ENCODE peak calls at places on chromosome 5, in five cellular contexts. L is NCI-H69, C is germinal center, R is globus pallidus, X is anterior cingulate cortex. P is an unnamed sample.

GRCh38 chr5:76372320-76373054 is 30.6 kb upstream of the IQGAP2 start:
- DNase-seq in C (no peak), X (no peak), R (no peak), L (no peak), P (no peak)

GRCh38 chr5:150625164-150625535 is 15.3 kb upstream of the SYNPO start:
- DNase-seq in X (no peak), C (no peak), L (no peak), R (no peak), P (no peak)

GRCh38 chr5:91186101-91186500 is 197.0 kb downstream of the ARRDC3 start:
- DNase-seq in R (no peak), C (no peak), L (no peak), X (no peak), P (no peak)

GRCh38 chr5:144191998-144192397 is 21.3 kb downstream of the KCTD16 start:
- DNase-seq in L (peak; percentile 73), X (no peak), R (peak; percentile 39), C (peak; percentile 69), P (no peak)

GRCh38 chr5:178547052-178547666 is 43.0 kb downstream of the COL23A1 start:
- DNase-seq in C (no peak), X (no peak), R (no peak), L (no peak), P (no peak)

GRCh38 chr5:157484768-157485167 is 24.8 kb downstream of the NIPAL4 start:
- DNase-seq in X (no peak), R (no peak), C (no peak), L (no peak), P (no peak)

GRCh38 chr5:159768243-159768642 is 148.0 kb upstream of the ADRA1B start:
- DNase-seq in L (no peak), C (no peak), R (no peak), X (no peak), P (no peak)

GRCh38 chr5:176985516-176985915 is 21.1 kb downstream of the UIMC1 start:
- DNase-seq in L (no peak), R (no peak), C (no peak), X (no peak), P (no peak)

GRCh38 chr5:180399391-180399790 is 46.3 kb upstream of the GFPT2 start:
- DNase-seq in R (no peak), L (no peak), C (peak; percentile 0), X (no peak), P (peak; percentile 5)

GRCh38 chr5:81315336-81315735 is 13.9 kb downstream of the ZCCHC9 start:
- DNase-seq in X (no peak), R (no peak), L (no peak), C (no peak), P (no peak)

GRCh38 chr5:84378961-84379360 is 5.7 kb downstream of the EDIL3 start:
- DNase-seq in L (no peak), R (no peak), C (no peak), X (no peak), P (no peak)

GRCh38 chr5:178080056-178080455 is 33.3 kb upstream of the N4BP3 start:
- DNase-seq in X (no peak), R (no peak), C (no peak), L (no peak), P (no peak)

GRCh38 chr5:168047669-168048111 is 243.8 kb upstream of the WWC1 start:
- DNase-seq in L (peak; percentile 77), X (no peak), R (no peak), C (no peak), P (no peak)

GRCh38 chr5:5699062-5699461 is 276.6 kb downstream of the ICE1 start:
- DNase-seq in R (no peak), L (peak; percentile 56), C (no peak), X (no peak), P (no peak)

GRCh38 chr5:106699198-106699597 is 971.5 kb downstream of the EFNA5 start:
- DNase-seq in C (no peak), R (peak; percentile 11), X (no peak), L (peak; percentile 31), P (no peak)

GRCh38 chr5:181281077-181281983 is 20.4 kb upstream of the TRIM52 start:
- DNase-seq in X (no peak), L (no peak), R (no peak), C (no peak), P (peak; percentile 89)

GRCh38 chr5:167898361-167899042 is 392.9 kb upstream of the WWC1 start:
- DNase-seq in L (no peak), R (no peak), X (no peak), C (no peak), P (no peak)